ENCODE peak calls at places on chromosomes 6 and 20, in four cellular contexts. L is A549, R is mammary epithelial cell, M is heart right ventricle. X is an unnamed sample. For H3K4me1, the result is how much of the 10 kb centered on the place peaks cover.

GRCh38 chr20:33908868-33909267 is 84.8 kb upstream of the RALY start:
- DNase-seq in L (no peak), R (no peak), M (no peak), X (no peak)

GRCh38 chr6:152952045-152952444 is 30.8 kb downstream of the FBXO5 start:
- DNase-seq in L (no peak), R (peak), M (no peak), X (no peak)

GRCh38 chr6:121694389-121695185 is 259.1 kb downstream of the GJA1 start:
- DNase-seq in L (no peak), R (no peak), M (no peak), X (no peak)

GRCh38 chr20:22962567-22963439 is 72.3 kb upstream of the SSTR4 start:
- DNase-seq in L (peak), R (peak), M (no peak), X (no peak)

GRCh38 chr20:24316731-24317130 is 152.7 kb upstream of the SYNDIG1 start:
- DNase-seq in L (no peak), R (peak), M (no peak), X (no peak)

GRCh38 chr6:56913276-56914138 is 41.4 kb upstream of the BEND6 start:
- DNase-seq in L (no peak), R (no peak), M (no peak), X (no peak)

GRCh38 chr20:51529027-51529749 is 13.3 kb downstream of the NFATC2 start:
- DNase-seq in L (no peak), R (no peak), M (no peak), X (no peak)

GRCh38 chr20:10523438-10523837 is 88.3 kb downstream of the SLX4IP start:
- DNase-seq in L (no peak), R (no peak), M (no peak), X (no peak)

GRCh38 chr20:19757487-19757972 is 528 bp upstream of the RIN2 start:
- DNase-seq in L (peak), R (peak), M (peak), X (peak)

GRCh38 chr6:136709429-136709828 is 82.8 kb downstream of the MAP3K5 start:
- DNase-seq in L (no peak), R (no peak), M (no peak), X (no peak)

GRCh38 chr6:38262609-38263008 is 377.1 kb downstream of the BTBD9 start:
- DNase-seq in L (no peak), R (peak), M (no peak), X (no peak)

GRCh38 chr6:130115036-130115435 is 96.7 kb downstream of the L3MBTL3 start:
- DNase-seq in L (no peak), R (no peak), M (no peak), X (no peak)

GRCh38 chr6:89140347-89141159 is 5.3 kb upstream of the PM20D2 start:
- DNase-seq in L (no peak), R (peak), M (no peak), X (no peak)

GRCh38 chr6:166342293-166343156 is at the start of gene SFT2D1:
- DNase-seq in L (peak), R (peak), M (peak), X (peak)

GRCh38 chr6:119430820-119431219 is 81.3 kb upstream of the MAN1A1 start:
- DNase-seq in L (no peak), R (no peak), M (no peak), X (no peak)

GRCh38 chr6:13724174-13724573 is 12.5 kb upstream of the RANBP9 start:
- DNase-seq in L (no peak), R (peak), M (no peak), X (no peak)

GRCh38 chr20:10501377-10501776 is 66.3 kb downstream of the SLX4IP start:
- DNase-seq in L (no peak), R (peak), M (no peak), X (peak)

GRCh38 chr20:40390654-40391053 is 298.4 kb downstream of the MAFB start:
- DNase-seq in L (no peak), R (no peak), M (no peak), X (no peak)

GRCh38 chr20:5364136-5364821 is 47.5 kb upstream of the PROKR2 start:
- DNase-seq in L (no peak), R (peak), M (no peak), X (no peak)

GRCh38 chr20:57465943-57466342 is 59.0 kb downstream of the CTCFL start:
- DNase-seq in L (no peak), R (no peak), M (no peak), X (peak)

GRCh38 chr6:118896339-118897136 is 2.6 kb downstream of the ASF1A start:
- DNase-seq in L (peak), R (peak), M (no peak), X (no peak)

GRCh38 chr6:168699631-168700315 is 258.8 kb downstream of the SMOC2 start:
- DNase-seq in L (no peak), R (no peak), M (no peak), X (no peak)

GRCh38 chr6:100482698-100483097 is 18.0 kb upstream of the SIM1 start:
- DNase-seq in L (no peak), R (no peak), M (no peak), X (no peak)

GRCh38 chr6:4270799-4271198 is 135.4 kb upstream of the ECI2 start:
- DNase-seq in L (no peak), R (peak), M (no peak), X (no peak)

GRCh38 chr6:36757206-36757605 is 59.6 kb downstream of the RAB44 start:
- DNase-seq in L (no peak), R (no peak), M (no peak), X (no peak)

GRCh38 chr20:63667858-63668257 is 9.7 kb downstream of the RTEL1 start:
- DNase-seq in L (no peak), R (no peak), M (no peak), X (no peak)

GRCh38 chr6:52390361-52390727 is 28.4 kb downstream of the PAQR8 start:
- DNase-seq in L (no peak), R (peak), M (no peak), X (no peak)

GRCh38 chr20:1001981-1002681 is at the start of gene RSPO4:
- DNase-seq in L (no peak), R (no peak), M (no peak), X (no peak)

GRCh38 chr6:31041372-31041974 is 31.2 kb downstream of the MUC22 start:
- DNase-seq in L (peak), R (no peak), M (no peak), X (no peak)

GRCh38 chr6:90547079-90547478 is 39.8 kb downstream of the MAP3K7 start:
- DNase-seq in L (no peak), R (no peak), M (no peak), X (no peak)

GRCh38 chr6:145836767-145837166 is 22.2 kb upstream of the FBXO30 start:
- DNase-seq in L (no peak), R (no peak), M (no peak), X (no peak)

GRCh38 chr6:132734694-132735236 is 20.9 kb upstream of the VNN1 start:
- DNase-seq in L (no peak), R (peak), M (no peak), X (no peak)

GRCh38 chr6:104689551-104690205 is 170.0 kb downstream of the HACE1 start:
- DNase-seq in L (no peak), R (peak), M (no peak), X (no peak)

GRCh38 chr6:32825966-32826365 is 9.2 kb upstream of the HLA-DOB start:
- DNase-seq in L (no peak), R (peak), M (no peak), X (no peak)

GRCh38 chr6:11710221-11710836 is 68.3 kb downstream of the ADTRP start:
- DNase-seq in L (no peak), R (no peak), M (no peak), X (no peak)

GRCh38 chr20:25308083-25308491 is 60.2 kb downstream of the PYGB start:
- DNase-seq in L (no peak), R (no peak), M (no peak), X (peak)

GRCh38 chr6:117446851-117447250 is 21.1 kb upstream of the ROS1 start:
- DNase-seq in L (no peak), R (no peak), M (no peak), X (no peak)

GRCh38 chr6:1745814-1746213 is 136.1 kb downstream of the FOXC1 start:
- DNase-seq in L (no peak), R (no peak), M (no peak), X (no peak)
- H3K4me1 ChIP-seq in L (under half), R (under half), M (under half), X (under half)

DNA sequence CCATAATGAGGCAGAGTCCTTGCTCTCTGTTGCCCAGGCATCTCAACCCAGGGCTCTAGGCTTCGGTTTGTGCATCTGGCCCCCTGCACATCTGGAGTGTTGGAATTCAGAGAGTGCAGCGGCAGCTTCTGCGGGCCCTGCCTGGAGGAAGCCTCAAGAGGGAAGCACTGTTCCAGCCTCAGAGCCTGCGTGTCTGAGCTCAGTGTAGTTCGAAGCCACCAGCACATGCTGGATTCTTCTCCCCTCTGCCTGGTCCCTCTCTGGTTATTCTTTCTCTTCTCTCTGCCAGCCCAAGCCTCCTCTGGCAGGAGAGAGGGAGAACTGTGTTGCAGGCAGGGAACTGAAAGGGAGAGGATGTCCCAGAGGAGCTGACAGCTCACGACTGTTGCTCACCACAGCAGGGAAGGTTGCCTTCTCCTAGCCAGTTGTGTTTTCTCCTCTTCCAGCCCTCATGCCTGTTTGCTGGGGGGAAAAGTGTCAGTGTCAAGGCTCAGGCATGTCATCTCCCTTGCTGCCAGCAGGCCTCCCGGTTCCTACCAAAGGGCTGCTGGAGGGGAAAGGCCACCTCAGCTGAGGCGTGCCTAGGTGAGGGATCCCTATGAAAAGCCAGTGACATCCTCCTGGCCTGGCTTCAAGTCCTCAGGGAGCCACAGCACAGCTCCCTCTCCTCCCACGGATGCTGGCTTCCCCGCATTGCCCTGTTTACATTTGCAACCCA is 126.0 kb upstream of the LRFN2 start:
- DNase-seq in L (no peak), R (no peak), M (no peak), X (no peak)
- TF ChIP-seq CTCF in L (no peak), R (no peak), M (peak), X (no peak)

DNA sequence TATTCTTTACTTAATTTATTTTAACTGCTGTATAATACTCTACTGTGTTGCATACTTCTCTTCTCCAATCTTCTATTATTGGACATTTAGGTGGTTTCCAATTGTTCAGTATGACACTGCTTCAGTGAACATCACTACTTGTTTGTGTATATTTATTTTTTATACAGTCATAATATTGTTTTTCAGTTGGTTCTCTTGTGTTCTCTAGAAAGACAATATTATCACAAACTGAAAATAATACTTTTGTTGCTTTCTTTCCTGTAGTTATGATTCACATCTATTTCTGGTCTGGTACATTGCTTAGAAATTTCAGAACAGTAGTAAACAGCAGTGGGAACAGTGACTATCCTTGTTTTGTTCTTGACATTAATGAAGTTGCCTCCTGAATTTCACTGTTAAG is 62.8 kb upstream of the GTSF1L start:
- DNase-seq in L (no peak), R (no peak), M (no peak), X (no peak)
- H3K4me1 ChIP-seq in L (under half), R (under half), M (under half), X (under half)

GRCh38 chr6:43760799-43761168 is 9.2 kb upstream of the VEGFA start:
- DNase-seq in L (no peak), R (no peak), M (no peak), X (peak)

GRCh38 chr6:43757966-43758616 is 11.9 kb upstream of the VEGFA start:
- DNase-seq in L (no peak), R (no peak), M (no peak), X (peak)

GRCh38 chr6:43759926-43760798 is 9.8 kb upstream of the VEGFA start:
- DNase-seq in L (no peak), R (no peak), M (no peak), X (peak)

GRCh38 chr6:43759157-43759925 is 10.7 kb upstream of the VEGFA start:
- DNase-seq in L (no peak), R (no peak), M (no peak), X (peak)

DNA sequence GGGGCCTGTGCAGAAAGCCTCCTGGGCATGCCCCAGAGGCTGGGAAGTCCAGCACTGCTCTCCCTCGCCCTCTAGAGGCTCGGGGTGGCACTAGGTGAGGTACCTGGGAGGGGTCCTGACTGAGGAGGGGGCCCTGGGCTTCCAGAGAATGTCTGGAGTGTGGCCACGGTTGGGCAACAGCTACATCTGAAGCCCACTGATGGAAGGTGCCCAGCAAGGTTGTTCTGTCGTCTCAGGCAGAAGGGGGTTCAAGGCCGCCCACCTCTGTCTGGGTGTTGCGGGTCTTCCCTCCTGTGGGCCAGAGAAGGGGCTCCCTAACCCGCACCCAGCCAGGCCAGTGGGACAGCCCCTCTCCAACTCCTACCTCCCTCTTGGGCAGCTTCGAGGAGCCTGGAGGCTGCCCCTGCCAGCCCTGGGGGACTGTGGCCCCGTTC is 11.4 kb upstream of the VEGFA start:
- DNase-seq in L (peak), R (no peak), M (no peak), X (peak)
- TF ChIP-seq CTCF in L (peak), R (peak), M (peak), X (peak)

GRCh38 chr6:18363746-18364145 is 23.4 kb upstream of the RNF144B start:
- DNase-seq in L (no peak), R (no peak), M (no peak), X (no peak)

GRCh38 chr6:18367371-18367770 is 19.8 kb upstream of the RNF144B start:
- DNase-seq in L (no peak), R (no peak), M (no peak), X (no peak)

GRCh38 chr6:18371010-18371409 is 16.1 kb upstream of the RNF144B start:
- DNase-seq in L (no peak), R (no peak), M (no peak), X (no peak)

GRCh38 chr6:18371576-18371975 is 15.6 kb upstream of the RNF144B start:
- DNase-seq in L (no peak), R (no peak), M (no peak), X (no peak)

GRCh38 chr6:18368277-18369105 is 18.7 kb upstream of the RNF144B start:
- DNase-seq in L (no peak), R (no peak), M (no peak), X (no peak)
- H3K4me1 ChIP-seq in L (under half), R (under half), M (under half), X (under half)

DNA sequence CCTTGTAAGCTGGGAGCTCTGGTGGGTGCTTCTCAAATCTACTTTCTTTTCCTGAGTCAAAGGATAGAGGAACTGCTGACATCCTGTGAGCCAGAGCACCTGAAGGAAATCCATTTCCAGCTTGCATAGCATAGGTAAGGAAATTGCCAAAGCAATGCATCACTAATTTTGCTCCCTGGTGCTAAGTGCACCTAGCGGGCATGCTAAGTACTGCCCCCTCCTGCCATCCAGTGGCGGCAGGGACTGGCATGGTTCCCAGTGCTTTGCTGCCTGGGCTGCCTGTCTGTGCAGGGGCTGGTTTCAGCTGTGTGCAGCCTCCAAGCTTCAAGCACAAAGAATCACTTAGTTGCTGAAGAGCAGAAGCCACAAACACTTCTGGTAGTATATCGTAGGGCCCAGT is 63.9 kb downstream of the FARS2 start:
- DNase-seq in L (no peak), R (peak), M (no peak), X (no peak)
- TF ChIP-seq CTCF in L (no peak), R (no peak), M (no peak), X (no peak)

DNA sequence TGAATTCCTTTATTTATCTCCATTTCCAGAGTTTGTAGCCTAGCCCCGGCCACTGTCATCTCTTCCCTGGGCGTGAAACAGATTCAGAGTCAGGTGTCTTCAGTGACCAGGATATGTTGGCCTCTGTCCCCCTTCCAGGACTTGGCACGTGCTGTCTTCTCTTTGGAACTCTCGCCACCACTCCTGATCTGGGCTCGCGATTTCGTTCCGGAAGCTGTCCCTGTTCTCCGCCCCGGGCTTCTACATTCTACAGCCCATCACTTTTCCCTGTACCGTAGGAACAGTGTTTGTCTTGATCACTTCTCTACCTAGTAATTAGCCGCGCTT is 738 bp downstream of the GSS start:
- DNase-seq in L (no peak), R (no peak), M (peak), X (no peak)
- H3K4me1 ChIP-seq in L (under half), R (under half), M (under half), X (under half)

DNA sequence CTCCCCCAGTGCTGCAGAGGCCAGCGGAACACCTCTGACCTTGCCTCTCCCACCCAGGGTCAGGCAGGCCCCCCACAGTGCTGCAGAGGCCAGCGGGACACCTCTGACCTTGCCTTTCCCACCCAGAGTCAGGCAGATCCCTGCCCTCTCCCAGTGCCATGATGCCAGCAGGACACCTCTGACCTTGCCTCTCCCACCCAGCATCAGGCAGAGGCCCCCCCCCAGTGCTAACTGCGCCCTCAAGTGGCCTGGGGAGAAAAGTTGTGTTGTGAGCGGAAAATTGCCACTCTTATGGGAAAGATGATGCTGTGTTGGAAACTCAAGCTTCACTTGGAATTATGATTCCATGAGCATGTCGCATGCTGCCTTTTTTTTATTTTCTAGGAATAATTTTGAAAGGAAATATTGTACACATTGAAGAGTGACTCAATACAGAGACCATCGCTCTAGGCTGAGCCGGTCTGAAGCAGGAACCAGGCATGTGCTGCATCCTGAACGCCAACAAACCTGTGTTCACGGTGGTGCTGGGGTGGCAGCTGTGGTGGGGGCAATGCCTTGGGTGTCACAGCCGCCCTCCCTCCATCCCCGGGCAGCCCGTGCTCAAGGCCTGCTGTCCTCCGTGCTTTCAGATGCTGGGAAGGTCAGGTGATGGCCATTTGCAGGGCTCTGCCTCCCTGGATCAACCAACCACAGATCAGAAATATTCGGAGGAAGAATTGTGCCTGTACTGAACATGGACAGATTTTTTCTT is 98.6 kb downstream of the CDH4 start:
- DNase-seq in L (no peak), R (no peak), M (no peak), X (no peak)
- TF ChIP-seq CTCF in L (no peak), R (no peak), M (no peak), X (no peak)

X was measured in lower lobe of right lung.